ENCODE peak calls at places on chromosomes 7 and 10, in eight cellular contexts. W is A172; Q is CD8-positive, alpha-beta T cell; A is activated gamma-delta T cell treated with anti-CD3 and anti-CD28 coated beads, Interleukin-2, amount 50 U/mL, for 16 hours; E is HuH-7.5; X is prostate gland; P is RWPE1; N is foreskin keratinocyte. C is an unnamed sample.

GRCh38 chr7:92809397-92810241 is 26.8 kb downstream of the CDK6 start:
- DNase-seq in P (peak), N (peak), E (peak), A (peak), Q (peak), X (peak), W (peak), C (no peak)

GRCh38 chr7:41705109-41705871 is 2.4 kb upstream of the INHBA start:
- DNase-seq in A (peak), Q (peak), X (peak), W (peak), E (peak), P (peak), N (peak), C (no peak)

GRCh38 chr7:106180721-106181120 is 68.6 kb upstream of the SYPL1 start:
- DNase-seq in X (no peak), P (no peak), E (no peak), W (no peak), N (peak), Q (no peak), A (no peak), C (no peak)

GRCh38 chr10:35838080-35838479 is 196.0 kb upstream of the FZD8 start:
- DNase-seq in Q (no peak), P (no peak), X (no peak), E (no peak), A (no peak), N (no peak), W (no peak), C (no peak)

GRCh38 chr10:22022257-22023051 is 18.9 kb upstream of the DNAJC1 start:
- DNase-seq in Q (peak), X (no peak), E (no peak), N (no peak), W (no peak), P (no peak), A (no peak), C (peak)

GRCh38 chr10:71052261-71052660 is 160.1 kb upstream of the UNC5B start:
- DNase-seq in W (no peak), A (no peak), Q (no peak), N (no peak), P (no peak), X (no peak), E (no peak), C (no peak)

GRCh38 chr7:41333506-41333905 is 369.4 kb downstream of the INHBA start:
- DNase-seq in A (no peak), P (no peak), Q (no peak), N (no peak), E (no peak), X (no peak), W (peak), C (no peak)

GRCh38 chr7:140196361-140197217 is 19.8 kb upstream of the KDM7A start:
- DNase-seq in E (no peak), Q (no peak), W (peak), P (no peak), A (no peak), X (no peak), N (no peak), C (no peak)

C was measured in CD4-positive, alpha-beta T cell.